ENCODE peak calls at places on chromosomes 13 and 19, in four cellular contexts. W is activated CD8-positive, alpha-beta T cell treated with anti-CD3 and anti-CD28 coated beads for 36 hours; Y is left ventricle myocardium inferior; R is OCI-LY7. O is an unnamed sample.

GRCh38 chr19:58511353-58512208 is at the start of gene SLC27A5:
- DNase-seq in W (no peak), Y (no peak), R (no peak), O (no peak)

GRCh38 chr13:46593403-46593802 is 40.4 kb downstream of the LRCH1 start:
- DNase-seq in W (peak), Y (no peak), R (peak), O (peak)

GRCh38 chr13:61286148-61286745 is 129.4 kb downstream of the PCDH20 start:
- DNase-seq in W (peak), Y (no peak), R (peak), O (no peak)

GRCh38 chr19:48994035-48994386 is 324 bp downstream of the RUVBL2 start:
- DNase-seq in W (no peak), Y (no peak), R (no peak), O (no peak)

GRCh38 chr19:48475369-48476068 is 6.3 kb downstream of the CYTH2 start:
- DNase-seq in W (no peak), Y (no peak), R (no peak), O (no peak)

GRCh38 chr13:106911602-106912001 is 343.7 kb upstream of the ARGLU1 start:
- DNase-seq in W (no peak), Y (no peak), R (no peak), O (no peak)

GRCh38 chr19:4052114-4052992 is 14.3 kb downstream of the ZBTB7A start:
- DNase-seq in W (no peak), Y (no peak), R (no peak), O (no peak)

GRCh38 chr19:43591904-43592772 is 3.8 kb downstream of the IRGQ start:
- DNase-seq in W (no peak), Y (no peak), R (no peak), O (no peak)

GRCh38 chr19:36257512-36257876 is 42.6 kb downstream of the ZNF146 start:
- DNase-seq in W (no peak), Y (peak), R (no peak), O (no peak)

GRCh38 chr13:33610471-33611015 is 207.4 kb upstream of the RFC3 start:
- DNase-seq in W (peak), Y (peak), R (no peak), O (no peak)

GRCh38 chr13:66205807-66206206 is 1024.3 kb downstream of the PCDH9 start:
- DNase-seq in W (no peak), Y (no peak), R (no peak), O (no peak)

GRCh38 chr13:21018220-21018619 is 43.2 kb downstream of the LATS2 start:
- DNase-seq in W (no peak), Y (no peak), R (no peak), O (no peak)

GRCh38 chr13:110015253-110015652 is 228.9 kb upstream of the IRS2 start:
- DNase-seq in W (no peak), Y (peak), R (no peak), O (no peak)

GRCh38 chr13:26923824-26924605 is 163.4 kb upstream of the GPR12 start:
- DNase-seq in W (no peak), Y (no peak), R (no peak), O (no peak)

GRCh38 chr19:33214621-33215020 is 11.0 kb downstream of the SLC7A10 start:
- DNase-seq in W (no peak), Y (no peak), R (no peak), O (no peak)
- TF ChIP-seq CTCF in W (no peak), Y (no peak), R (no peak), O (no peak)

GRCh38 chr13:96141032-96141431 is 51.1 kb downstream of the HS6ST3 start:
- DNase-seq in W (no peak), Y (no peak), R (peak), O (no peak)
- TF ChIP-seq CTCF in W (no peak), Y (peak), R (peak), O (no peak)

DNA sequence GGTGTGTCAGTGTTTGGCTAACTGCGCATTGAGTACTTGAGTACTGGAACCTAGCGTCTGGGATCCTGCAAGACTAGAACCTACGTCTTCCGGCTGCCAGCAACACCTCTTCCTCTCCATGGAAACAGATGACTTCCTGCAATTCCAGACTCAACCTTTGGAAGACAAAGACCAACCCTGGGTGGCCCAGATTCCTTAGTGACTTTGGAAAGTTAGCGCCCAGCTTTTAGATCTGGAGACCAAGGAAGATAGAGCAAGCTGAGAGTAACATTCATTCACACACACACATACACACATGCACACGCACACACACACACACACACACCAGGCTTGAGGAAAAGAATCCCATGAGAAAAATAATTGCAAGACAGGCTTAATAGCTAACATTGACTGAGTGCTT is 788.9 kb downstream of the UQCRFS1 start:
- DNase-seq in W (no peak), Y (no peak), R (no peak), O (no peak)
- TF ChIP-seq CTCF in W (no peak), Y (no peak), R (no peak), O (no peak)

GRCh38 chr19:5534787-5535586 is 32.8 kb downstream of the TINCR start:
- DNase-seq in W (peak), Y (no peak), R (peak), O (no peak)
- TF ChIP-seq CTCF in W (peak), Y (peak), R (peak), O (peak)

GRCh38 chr13:99692854-99693253 is 191.6 kb downstream of the TM9SF2 start:
- DNase-seq in W (no peak), Y (no peak), R (no peak), O (no peak)

GRCh38 chr13:99688776-99689175 is 187.5 kb downstream of the TM9SF2 start:
- DNase-seq in W (no peak), Y (no peak), R (no peak), O (no peak)

GRCh38 chr13:99689955-99690354 is 188.7 kb downstream of the TM9SF2 start:
- DNase-seq in W (no peak), Y (no peak), R (no peak), O (no peak)

GRCh38 chr13:99691552-99691951 is 190.3 kb downstream of the TM9SF2 start:
- DNase-seq in W (no peak), Y (no peak), R (no peak), O (no peak)

GRCh38 chr13:99690426-99691189 is 189.3 kb downstream of the TM9SF2 start:
- DNase-seq in W (no peak), Y (no peak), R (no peak), O (no peak)
- TF ChIP-seq CTCF in W (no peak), Y (no peak), R (no peak), O (no peak)

O was measured in GM10248.